ENCODE peak calls at places on chromosomes 1 and 21, in eight cellular contexts. M, L, A, D, H, P, T and N are unnamed samples.

GRCh38 chr1:43932786-43933385 is 715 bp upstream of the ARTN start:
- DNase-seq in M (peak; percentile 74), L (no peak), A (peak; percentile 24), D (no peak), H (no peak), P (no peak), T (no peak), N (no peak)

GRCh38 chr1:207025144-207025880 is 7.2 kb downstream of the C1orf116 start:
- DNase-seq in M (peak; percentile 49), L (peak; percentile 57), A (no peak), D (no peak), H (no peak), P (peak; percentile 60), T (no peak), N (peak; percentile 84)

GRCh38 chr1:65067491-65068201 is 80.4 kb upstream of the AK4 start:
- DNase-seq in M (peak; percentile 56), L (peak; percentile 85), A (peak; percentile 69), D (peak; percentile 66), H (peak; percentile 85), P (peak; percentile 76), T (peak; percentile 74), N (peak; percentile 87)

GRCh38 chr1:36344395-36344680 is 20.9 kb upstream of the EVA1B start:
- DNase-seq in M (no peak), L (no peak), A (no peak), D (no peak), H (no peak), P (no peak), T (no peak), N (no peak)

GRCh38 chr1:213399695-213400094 is 348.7 kb downstream of the RPS6KC1 start:
- DNase-seq in M (no peak), L (no peak), A (no peak), D (no peak), H (no peak), P (no peak), T (no peak), N (no peak)

GRCh38 chr1:18556364-18556763 is 74.3 kb upstream of the PAX7 start:
- DNase-seq in M (peak; percentile 12), L (no peak), A (peak; percentile 23), D (no peak), H (no peak), P (no peak), T (no peak), N (peak; percentile 66)

GRCh38 chr1:63461661-63462230 is 61.3 kb downstream of the ITGB3BP start:
- DNase-seq in M (no peak), L (no peak), A (no peak), D (no peak), H (no peak), P (no peak), T (no peak), N (no peak)

GRCh38 chr1:16163882-16164820 is 8.3 kb upstream of the EPHA2 start:
- DNase-seq in M (peak; percentile 100), L (peak; percentile 87), A (peak; percentile 98), D (no peak), H (no peak), P (no peak), T (no peak), N (peak; percentile 51)

GRCh38 chr21:38959686-38960049 is 153.9 kb downstream of the ETS2 start:
- DNase-seq in M (no peak), L (peak; percentile 36), A (no peak), D (no peak), H (no peak), P (no peak), T (no peak), N (no peak)

GRCh38 chr1:152398812-152399698 is 15.0 kb downstream of the CRNN start:
- DNase-seq in M (no peak), L (no peak), A (no peak), D (no peak), H (no peak), P (peak; percentile 44), T (no peak), N (no peak)

GRCh38 chr21:45504021-45504515 is 38.2 kb downstream of the SLC19A1 start:
- DNase-seq in M (no peak), L (no peak), A (no peak), D (no peak), H (peak; percentile 68), P (peak; percentile 7), T (peak; percentile 13), N (peak; percentile 57)

GRCh38 chr1:44256762-44257554 is 43.7 kb downstream of the DMAP1 start:
- DNase-seq in M (no peak), L (no peak), A (no peak), D (no peak), H (no peak), P (no peak), T (no peak), N (peak; percentile 54)

GRCh38 chr1:22747021-22747734 is 36.5 kb downstream of the EPHB2 start:
- DNase-seq in M (peak; percentile 91), L (no peak), A (peak; percentile 70), D (no peak), H (no peak), P (peak; percentile 21), T (no peak), N (no peak)

GRCh38 chr1:243729956-243730355 is 120.1 kb downstream of the AKT3 start:
- DNase-seq in M (no peak), L (no peak), A (no peak), D (no peak), H (no peak), P (no peak), T (no peak), N (peak; percentile 10)

GRCh38 chr1:42479621-42480020 is 16.5 kb downstream of the CCDC30 start:
- DNase-seq in M (peak; percentile 19), L (no peak), A (peak; percentile 55), D (no peak), H (no peak), P (no peak), T (no peak), N (peak; percentile 29)

GRCh38 chr1:167923324-167924039 is 9.5 kb upstream of the ADCY10 start:
- DNase-seq in M (no peak), L (no peak), A (no peak), D (no peak), H (no peak), P (no peak), T (no peak), N (no peak)

GRCh38 chr1:20426923-20427322 is 59.1 kb downstream of the CAMK2N1 start:
- DNase-seq in M (peak; percentile 96), L (peak; percentile 48), A (peak; percentile 81), D (no peak), H (no peak), P (no peak), T (no peak), N (no peak)

GRCh38 chr1:30668026-30668425 is 55.4 kb downstream of the MATN1 start:
- DNase-seq in M (peak; percentile 3), L (peak; percentile 62), A (no peak), D (no peak), H (peak; percentile 45), P (peak; percentile 38), T (no peak), N (no peak)

GRCh38 chr1:185208626-185209170 is 51.7 kb downstream of the SWT1 start:
- DNase-seq in M (peak; percentile 2), L (peak; percentile 13), A (no peak), D (no peak), H (no peak), P (no peak), T (no peak), N (no peak)

GRCh38 chr1:178869114-178869697 is 1.7 kb downstream of the ANGPTL1 start:
- DNase-seq in M (peak; percentile 63), L (peak; percentile 23), A (peak; percentile 29), D (no peak), H (no peak), P (no peak), T (no peak), N (peak; percentile 10)

GRCh38 chr1:234542211-234542850 is 63.4 kb upstream of the TARBP1 start:
- DNase-seq in M (no peak), L (no peak), A (no peak), D (no peak), H (no peak), P (peak; percentile 63), T (peak; percentile 68), N (no peak)

GRCh38 chr1:201710632-201711031 is 118.3 kb upstream of the IPO9 start:
- DNase-seq in M (no peak), L (no peak), A (no peak), D (no peak), H (no peak), P (no peak), T (no peak), N (no peak)

GRCh38 chr1:193183019-193183643 is 3.3 kb downstream of the B3GALT2 start:
- DNase-seq in M (peak; percentile 71), L (peak; percentile 77), A (peak; percentile 40), D (no peak), H (no peak), P (no peak), T (no peak), N (no peak)

GRCh38 chr1:170354679-170355078 is 177.3 kb upstream of the GORAB start:
- DNase-seq in M (no peak), L (no peak), A (no peak), D (no peak), H (no peak), P (no peak), T (no peak), N (no peak)

GRCh38 chr1:232628335-232629214 is 1.4 kb downstream of the SIPA1L2 start:
- DNase-seq in M (peak; percentile 52), L (peak; percentile 44), A (no peak), D (no peak), H (no peak), P (no peak), T (no peak), N (no peak)

DNA sequence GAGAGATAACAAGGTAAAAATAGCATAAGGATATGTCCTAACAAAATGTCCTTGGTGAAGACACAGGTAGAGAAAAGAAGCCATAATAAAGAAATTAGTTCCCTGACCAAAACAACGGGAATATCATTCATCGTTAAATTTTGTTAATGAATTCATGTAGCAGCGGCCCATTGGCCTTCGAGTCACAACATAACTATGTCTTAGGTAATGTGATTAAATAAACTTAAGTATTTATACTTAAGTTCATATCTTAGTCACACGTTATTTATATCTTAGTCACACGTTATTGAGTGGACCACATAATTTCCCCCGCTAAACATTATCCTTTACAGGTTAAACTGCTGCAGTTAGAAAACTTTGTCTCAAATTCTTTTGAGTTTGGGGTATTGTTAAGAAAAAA is 1.2 kb downstream of the NEXN start:
- DNase-seq in M (peak; percentile 91), L (peak; percentile 16), A (peak; percentile 60), D (no peak), H (no peak), P (peak; percentile 30), T (no peak), N (no peak)
- H3K4me3 ChIP-seq in M (peak overlapping the region; percentile 98), L (peak overlapping the region; percentile 84), A (peak overlapping the region; percentile 93), D (peak overlapping the region; percentile 85), H (peak overlapping the region; percentile 97), P (no peak overlapping the region), T (peak overlapping the region; percentile 62), N (peak overlapping the region; percentile 84)

GRCh38 chr21:46544003-46544402 is 60.9 kb downstream of the S100B start:
- DNase-seq in M (no peak), L (no peak), A (no peak), D (no peak), H (no peak), P (no peak), T (no peak), N (peak; percentile 20)
- H3K36me3 ChIP-seq in M (peaks cover 58% of the 10 kb centered on the region), L (no peaks in the 10 kb centered on the region), A (peaks cover 62% of the 10 kb centered on the region), D (peaks cover 45% of the 10 kb centered on the region), H (peaks cover 5% of the 10 kb centered on the region), P (peaks cover 33% of the 10 kb centered on the region), T (peaks cover 42% of the 10 kb centered on the region), N (peaks cover 15% of the 10 kb centered on the region)

GRCh38 chr1:160062134-160062533 is 7.8 kb downstream of the KCNJ10 start:
- DNase-seq in M (no peak), L (no peak), A (no peak), D (no peak), H (no peak), P (no peak), T (no peak), N (peak; percentile 72)
- H3K27me3 ChIP-seq in M (peaks cover 68% of the 10 kb centered on the region), L (peaks cover 5% of the 10 kb centered on the region), A (peaks cover 10% of the 10 kb centered on the region), D (no peaks in the 10 kb centered on the region), H (no peaks in the 10 kb centered on the region), P (no peaks in the 10 kb centered on the region), T (no peaks in the 10 kb centered on the region), N (peaks cover 11% of the 10 kb centered on the region)

GRCh38 chr1:68232354-68233148 is at the start of gene WLS:
- DNase-seq in M (peak; percentile 80), L (peak; percentile 91), A (peak; percentile 67), D (peak; percentile 40), H (peak; percentile 92), P (peak; percentile 80), T (peak; percentile 86), N (peak; percentile 87)
- H3K4me3 ChIP-seq in M (peak within 1 kb of the TSS; percentile 82), L (peak within 1 kb of the TSS; percentile 92), A (peak within 1 kb of the TSS; percentile 87), D (peak within 1 kb of the TSS; percentile 80), H (peak within 1 kb of the TSS; percentile 93), P (peak within 1 kb of the TSS; percentile 78), T (peak within 1 kb of the TSS; percentile 51), N (peak within 1 kb of the TSS; percentile 85)